ENCODE peak calls at places on chromosomes 13 and 19, in five cellular contexts. W is tibial nerve, Q is ascending aorta, V is H9, E is transverse colon. F is an unnamed sample. For H3K4me1 and H3K9me3, the result is how much of the 10 kb centered on the place peaks cover.

GRCh38 chr19:335486-336066 is 9.0 kb downstream of the MIER2 start:
- DNase-seq in V (no peak), W (no peak), E (no peak), Q (no peak), F (no peak)

GRCh38 chr19:14542721-14543328 is 13.4 kb downstream of the TECR start:
- DNase-seq in E (no peak), W (no peak), V (peak), Q (no peak), F (no peak)

GRCh38 chr19:7482584-7483439 is 6.0 kb downstream of the PEX11G start:
- DNase-seq in E (peak), W (no peak), V (peak), Q (no peak), F (no peak)

GRCh38 chr13:109479991-109480696 is 306.2 kb downstream of the IRS2 start:
- DNase-seq in E (no peak), Q (no peak), V (no peak), W (no peak), F (no peak)

GRCh38 chr13:32248789-32249188 is 66.4 kb downstream of the ZAR1L start:
- DNase-seq in E (peak), Q (no peak), W (no peak), V (no peak), F (no peak)

GRCh38 chr19:8592231-8593009 is 15.2 kb upstream of the MYO1F start:
- DNase-seq in Q (peak), W (peak), V (peak), E (peak), F (peak)

GRCh38 chr19:50772408-50773311 is 2.4 kb downstream of the GPR32 start:
- DNase-seq in W (no peak), Q (no peak), E (no peak), V (no peak), F (peak)

GRCh38 chr13:60020288-60020687 is 143.4 kb downstream of the DIAPH3 start:
- DNase-seq in W (no peak), Q (no peak), V (no peak), E (no peak), F (no peak)

GRCh38 chr19:5290336-5291262 is 50.0 kb downstream of the PTPRS start:
- DNase-seq in E (no peak), Q (no peak), V (no peak), W (no peak), F (no peak)
- H3K4me1 ChIP-seq in E (under half), Q (under half), V (under half), W (half or more), F (under half)

DNA sequence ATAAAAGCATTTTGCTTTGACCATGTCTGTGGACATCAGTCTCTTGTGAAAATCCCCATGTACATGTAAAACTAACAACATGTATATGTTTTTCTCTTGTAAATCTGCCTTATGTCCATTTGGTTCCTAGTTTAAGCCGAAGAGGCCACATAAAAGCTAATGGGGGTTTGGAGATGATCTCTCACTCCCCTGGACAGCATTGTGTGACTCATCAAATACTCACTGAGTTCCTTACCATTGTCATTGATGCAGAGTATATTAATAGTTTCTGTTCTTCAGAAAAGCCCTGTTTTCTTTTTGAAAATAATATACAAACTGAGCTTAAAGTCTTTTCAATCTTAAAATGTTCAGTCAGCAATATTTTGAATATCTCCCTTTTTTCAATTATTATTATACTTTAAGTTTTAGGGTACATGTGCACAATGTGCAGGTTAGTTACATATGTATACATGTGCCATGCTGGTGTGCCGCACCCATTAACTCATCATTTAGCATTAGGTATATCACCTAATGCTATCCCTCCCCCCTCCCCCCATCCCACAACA is 536.7 kb upstream of the HTR2A start:
- DNase-seq in Q (no peak), V (no peak), W (no peak), E (no peak), F (no peak)
- H3K9me3 ChIP-seq in Q (under half), V (under half), W (under half), E (under half), F (under half)

GRCh38 chr19:53102701-53103140 is 501 bp downstream of the ZNF160 start:
- DNase-seq in Q (no peak), V (no peak), W (no peak), E (peak), F (peak)

GRCh38 chr19:53103141-53103902 is at the start of gene ZNF160:
- DNase-seq in E (peak), V (peak), Q (peak), W (peak), F (peak)

GRCh38 chr19:53101518-53101917 is 1.7 kb downstream of the ZNF160 start:
- DNase-seq in E (no peak), W (no peak), V (no peak), Q (no peak), F (no peak)

GRCh38 chr19:53103903-53104203 is 631 bp upstream of the ZNF160 start:
- DNase-seq in V (no peak), W (no peak), Q (no peak), E (no peak), F (no peak)

GRCh38 chr19:53102186-53102585 is 1.0 kb downstream of the ZNF160 start:
- DNase-seq in V (no peak), W (no peak), Q (no peak), E (no peak), F (no peak)
- H3K27ac ChIP-seq in V (no peak), W (peak), Q (peak), E (peak), F (peak)

DNA sequence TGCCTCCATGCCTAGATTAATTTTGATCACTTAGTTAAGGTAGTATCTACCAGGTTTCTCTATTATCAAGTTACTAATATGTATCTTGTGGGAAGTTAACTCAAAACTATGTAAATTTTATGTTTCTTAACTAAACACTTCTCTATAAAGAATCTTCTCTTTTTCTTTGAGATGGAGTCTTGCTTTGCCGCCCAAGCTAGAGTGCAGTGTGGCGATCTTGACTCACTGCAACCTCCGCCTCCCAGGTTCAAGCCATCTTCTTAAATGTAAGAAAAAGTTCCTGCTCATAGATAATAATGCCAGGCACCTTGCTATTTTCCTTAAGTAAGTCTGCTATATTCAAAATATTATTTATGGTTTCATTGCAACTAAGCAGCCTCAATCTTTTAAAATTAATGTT is 58.4 kb downstream of the ELF1 start:
- DNase-seq in V (no peak), E (no peak), Q (no peak), W (no peak), F (no peak)
- H3K4me1 ChIP-seq in V (under half), E (under half), Q (under half), W (half or more), F (under half)

DNA sequence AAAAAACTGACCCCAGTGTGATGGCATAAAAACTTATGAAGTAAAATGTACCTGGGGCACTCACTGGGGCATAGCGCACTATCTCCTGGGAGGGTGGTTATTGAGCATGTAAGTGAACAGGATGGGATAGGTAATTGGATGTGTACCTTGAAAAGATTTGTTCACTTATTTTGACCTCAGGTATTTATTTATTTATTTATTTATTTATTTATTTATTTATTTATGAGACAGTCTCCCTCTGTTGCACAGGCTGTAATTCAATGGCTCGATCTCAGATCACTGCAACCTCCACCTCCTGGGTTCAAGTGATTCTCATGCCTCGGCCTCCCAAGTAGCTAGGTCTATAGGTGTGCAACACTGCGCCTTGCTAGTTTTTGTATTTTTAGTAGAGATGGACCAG is 5.9 kb upstream of the ZNF626 start:
- DNase-seq in E (no peak), Q (no peak), V (no peak), W (no peak), F (no peak)
- H3K9me3 ChIP-seq in E (under half), Q (under half), V (under half), W (under half), F (under half)

GRCh38 chr19:3687393-3687773 is 12.9 kb downstream of the PIP5K1C start:
- DNase-seq in Q (no peak), V (no peak), E (no peak), W (no peak), F (no peak)
- H3K27ac ChIP-seq in Q (peak), V (peak), E (peak), W (no peak), F (peak)

GRCh38 chr19:38420935-38421334 is 5.1 kb downstream of the RASGRP4 start:
- DNase-seq in V (no peak), W (no peak), E (no peak), Q (no peak), F (no peak)

GRCh38 chr19:38424272-38424671 is 1.7 kb downstream of the RASGRP4 start:
- DNase-seq in Q (no peak), W (no peak), V (no peak), E (no peak), F (no peak)

GRCh38 chr19:38425222-38425809 is 703 bp downstream of the RASGRP4 start:
- DNase-seq in E (no peak), W (no peak), V (no peak), Q (no peak), F (peak)

GRCh38 chr19:38421856-38422255 is 4.2 kb downstream of the RASGRP4 start:
- DNase-seq in W (no peak), V (no peak), E (no peak), Q (no peak), F (no peak)

GRCh38 chr19:38422405-38422804 is 3.6 kb downstream of the RASGRP4 start:
- DNase-seq in V (no peak), W (no peak), Q (no peak), E (no peak), F (no peak)
- H3K4me1 ChIP-seq in V (under half), W (under half), Q (under half), E (under half), F (under half)

DNA sequence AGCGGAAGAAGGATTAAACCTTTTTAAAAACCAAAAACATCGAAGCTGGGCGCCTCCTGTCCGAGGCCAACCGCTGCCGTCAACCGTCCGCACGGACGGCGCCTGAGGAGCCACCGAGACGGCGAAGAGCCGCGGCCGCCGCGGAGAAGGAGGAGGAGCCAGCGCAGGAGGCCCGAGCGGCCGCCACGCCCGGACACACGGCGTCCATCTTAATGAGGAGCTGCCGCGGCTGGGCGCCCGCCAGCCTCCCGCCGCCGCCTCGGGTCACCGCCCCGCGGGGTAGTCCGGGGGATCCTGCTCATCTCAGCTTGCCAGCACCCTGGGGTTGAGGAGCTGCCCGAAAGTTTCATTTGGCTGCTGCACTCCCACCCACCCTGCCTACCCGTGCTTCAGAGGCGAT is 10.6 kb downstream of the ZSCAN1 start:
- DNase-seq in W (no peak), Q (no peak), E (no peak), V (no peak), F (no peak)
- H3K9me3 ChIP-seq in W (under half), Q (under half), E (under half), V (under half), F (half or more)

DNA sequence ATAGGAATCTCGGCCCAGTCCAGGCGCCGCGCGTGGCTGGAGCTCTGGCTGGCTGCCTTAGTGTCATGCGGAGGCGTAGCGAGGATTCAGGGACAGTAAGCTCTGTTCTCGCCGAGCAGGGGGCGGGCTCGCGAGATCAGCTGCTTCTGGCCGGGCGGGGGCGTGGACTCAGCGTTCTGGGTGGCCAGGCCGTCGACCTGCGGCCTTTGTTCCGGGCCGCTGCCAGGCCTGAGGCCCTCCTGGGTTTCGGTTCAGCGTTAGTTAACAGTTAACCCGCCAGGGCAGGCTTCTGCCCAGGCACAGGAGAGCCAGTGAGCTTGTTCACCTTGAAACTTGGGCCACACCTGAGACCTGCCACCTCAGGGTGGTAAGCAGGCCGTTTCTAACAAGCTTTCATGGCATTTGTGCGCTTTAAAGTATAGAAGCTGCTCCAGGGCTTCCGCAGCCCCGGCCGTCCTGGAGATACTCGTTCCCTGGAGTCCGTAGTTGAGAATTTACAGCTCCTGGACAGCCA is 332.2 kb upstream of the SGCG start:
- DNase-seq in W (no peak), E (no peak), V (peak), Q (no peak), F (no peak)
- H3K27ac ChIP-seq in W (no peak), E (peak), V (no peak), Q (no peak), F (no peak)

DNA sequence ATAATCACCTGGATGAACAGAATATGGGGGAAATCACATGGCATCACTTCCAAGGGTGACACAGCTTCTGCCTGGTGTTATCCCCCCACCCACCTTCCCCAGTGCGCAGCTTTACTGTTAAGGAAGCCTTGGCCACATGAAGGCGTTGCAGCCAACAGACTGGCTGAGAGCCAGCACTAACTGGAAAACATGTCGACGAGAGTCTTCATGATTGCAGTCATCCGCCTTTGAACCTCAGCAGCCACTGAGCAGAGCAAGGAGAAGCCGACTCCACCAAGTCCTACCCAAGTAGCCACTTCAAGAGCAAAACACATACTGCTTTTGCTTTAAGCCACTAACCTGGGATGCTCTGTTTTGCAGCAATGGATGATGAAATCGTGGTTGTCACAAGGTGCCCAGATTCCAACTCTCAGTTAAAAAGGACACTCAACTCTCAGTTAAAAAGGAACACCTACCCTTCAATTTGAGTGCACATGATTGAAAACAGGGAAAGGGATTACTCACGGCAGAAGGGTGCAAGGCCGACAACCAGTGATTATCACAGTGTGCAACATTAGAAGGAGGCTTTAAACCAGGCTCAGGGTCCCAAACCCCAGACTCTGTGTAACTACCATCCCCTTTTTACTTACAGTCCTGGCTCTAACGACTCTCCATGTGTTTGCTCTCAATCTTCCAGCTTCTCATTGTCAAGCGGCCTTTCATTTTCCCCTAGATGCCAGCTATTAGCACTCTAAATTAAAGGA is 149.1 kb downstream of the KLF12 start:
- DNase-seq in W (no peak), E (no peak), Q (no peak), V (no peak), F (peak)
- H3K4me1 ChIP-seq in W (under half), E (under half), Q (under half), V (under half), F (under half)